ENCODE peak calls at places on chromosomes 4 and X, in nine cellular contexts. M is amniotic epithelial cell; Y is ACHN; V is DMS153; F is activated naive CD4-positive, alpha-beta T cell treated with anti-CD3 and anti-CD28 coated beads, Interleukin-2, amount 50 U/mL, for 16 hours; A is MG63; D is uterus; T is endodermal cell; P is IMR-90. B is an unnamed sample.

GRCh38 chr4:150814873-150815272 is 200.2 kb downstream of the LRBA start:
- DNase-seq in T (no peak), M (no peak), A (no peak), Y (no peak), D (no peak), V (no peak), P (no peak), F (no peak), B (no peak)

GRCh38 chrX:97909245-97909644 is 1025.5 kb downstream of the RPA4 start:
- DNase-seq in D (no peak), Y (no peak), P (no peak), V (no peak), M (no peak), A (no peak), T (no peak), F (no peak), B (no peak)

GRCh38 chrX:65745992-65746391 is 78.5 kb downstream of the MSN start:
- DNase-seq in D (no peak), Y (no peak), V (no peak), T (peak; percentile 48), M (peak; percentile 2), F (no peak), P (no peak), A (no peak), B (no peak)

GRCh38 chr4:186499467-186499866 is 55.9 kb downstream of the MTNR1A start:
- DNase-seq in T (no peak), M (no peak), A (no peak), F (no peak), V (no peak), P (no peak), D (no peak), Y (no peak), B (no peak)

GRCh38 chrX:41481264-41482109 is 34.3 kb downstream of the NYX start:
- DNase-seq in P (no peak), Y (peak; percentile 22), M (no peak), A (peak; percentile 13), F (no peak), V (no peak), D (no peak), T (peak; percentile 87), B (no peak)

GRCh38 chr4:42282081-42282901 is 115.0 kb upstream of the SHISA3 start:
- DNase-seq in T (peak; percentile 81), Y (peak; percentile 73), V (peak; percentile 23), P (peak; percentile 68), M (peak; percentile 52), D (peak; percentile 15), A (peak; percentile 11), F (no peak), B (peak; percentile 49)

GRCh38 chr4:161256716-161257115 is 907.1 kb downstream of the FSTL5 start:
- DNase-seq in M (peak; percentile 22), Y (peak; percentile 13), F (no peak), A (no peak), T (peak; percentile 58), D (no peak), V (no peak), P (no peak), B (no peak)

GRCh38 chr4:176065365-176066249 is at the start of gene WDR17:
- DNase-seq in A (peak; percentile 87), M (peak; percentile 81), D (peak; percentile 87), F (peak; percentile 80), T (peak; percentile 99), V (peak; percentile 95), Y (peak; percentile 96), P (peak; percentile 48), B (peak; percentile 82)

GRCh38 chr4:52076731-52077130 is 25.6 kb downstream of the SPATA18 start:
- DNase-seq in V (no peak), Y (peak; percentile 43), D (no peak), A (no peak), M (no peak), P (no peak), T (peak; percentile 90), F (no peak), B (no peak)